ENCODE peak calls at places on chromosomes 1 and 21, in four cellular contexts. N, A, L and C are unnamed samples.

GRCh38 chr1:79646885-79647284 is 640.4 kb upstream of the ADGRL4 start:
- DNase-seq in N (no peak), A (no peak), L (no peak), C (no peak)

GRCh38 chr1:178143730-178144343 is 49.9 kb downstream of the RASAL2 start:
- DNase-seq in N (no peak), A (no peak), L (no peak), C (no peak)

GRCh38 chr1:102434421-102434820 is 437.7 kb upstream of the OLFM3 start:
- DNase-seq in N (no peak), A (peak; percentile 2), L (no peak), C (no peak)

GRCh38 chr1:232225336-232226131 is 404.4 kb downstream of the SIPA1L2 start:
- DNase-seq in N (no peak), A (no peak), L (no peak), C (no peak)

GRCh38 chr21:25420831-25421230 is 186.4 kb downstream of the MRPL39 start:
- DNase-seq in N (no peak), A (no peak), L (no peak), C (no peak)

GRCh38 chr1:84720275-84720780 is 30.1 kb upstream of the SSX2IP start:
- DNase-seq in N (no peak), A (no peak), L (peak; percentile 27), C (no peak)

GRCh38 chr1:119797137-119797536 is 14.1 kb downstream of the REG4 start:
- DNase-seq in N (no peak), A (no peak), L (no peak), C (no peak)

GRCh38 chr1:203378529-203379271 is 27.8 kb upstream of the FMOD start:
- DNase-seq in N (no peak), A (no peak), L (no peak), C (no peak)

GRCh38 chr1:201013031-201013485 is 10.5 kb downstream of the KIF21B start:
- DNase-seq in N (no peak), A (peak; percentile 49), L (no peak), C (no peak)

GRCh38 chr1:179080866-179081695 is 789 bp upstream of the TOR3A start:
- DNase-seq in N (no peak), A (no peak), L (no peak), C (no peak)

GRCh38 chr1:168005544-168005943 is 68.7 kb upstream of the MPC2 start:
- DNase-seq in N (no peak), A (no peak), L (no peak), C (no peak)

GRCh38 chr21:27017251-27017650 is 50.4 kb upstream of the ADAMTS5 start:
- DNase-seq in N (no peak), A (no peak), L (no peak), C (no peak)

GRCh38 chr21:44871576-44872265 is 1.8 kb downstream of the PTTG1IP start:
- DNase-seq in N (no peak), A (no peak), L (no peak), C (no peak)

GRCh38 chr1:50973875-50974617 is 4.0 kb downstream of the CDKN2C start:
- DNase-seq in N (no peak), A (no peak), L (no peak), C (no peak)

GRCh38 chr1:11537380-11537764 is 58.4 kb downstream of the DISP3 start:
- DNase-seq in N (no peak), A (no peak), L (no peak), C (no peak)

GRCh38 chr1:46342084-46342656 is 1.6 kb downstream of the NSUN4 start:
- DNase-seq in N (peak; percentile 39), A (peak; percentile 35), L (peak; percentile 56), C (peak; percentile 29)

GRCh38 chr1:212728606-212729005 is 29.0 kb upstream of the BATF3 start:
- DNase-seq in N (no peak), A (no peak), L (no peak), C (no peak)

GRCh38 chr1:215466361-215466760 is 100.7 kb upstream of the KCTD3 start:
- DNase-seq in N (no peak), A (no peak), L (no peak), C (no peak)

GRCh38 chr1:216587715-216588114 is 135.5 kb downstream of the ESRRG start:
- DNase-seq in N (no peak), A (no peak), L (no peak), C (no peak)

GRCh38 chr1:193221641-193222040 is 35.2 kb upstream of the B3GALT2 start:
- DNase-seq in N (no peak), A (no peak), L (no peak), C (no peak)

GRCh38 chr1:185376288-185376687 is 59.2 kb upstream of the IVNS1ABP start:
- DNase-seq in N (no peak), A (no peak), L (no peak), C (no peak)

GRCh38 chr1:42966688-42967609 is 8.3 kb upstream of the SLC2A1 start:
- DNase-seq in N (no peak), A (peak; percentile 82), L (no peak), C (no peak)

GRCh38 chr1:145985502-145986439 is 10.6 kb downstream of the TXNIP start:
- DNase-seq in N (no peak), A (no peak), L (no peak), C (no peak)

GRCh38 chr1:19329188-19329587 is 17.1 kb downstream of the SLC66A1 start:
- DNase-seq in N (no peak), A (no peak), L (no peak), C (no peak)

GRCh38 chr1:19329611-19330010 is 17.5 kb downstream of the SLC66A1 start:
- DNase-seq in N (no peak), A (no peak), L (no peak), C (no peak)

GRCh38 chr1:19331262-19331878 is 19.2 kb downstream of the SLC66A1 start:
- DNase-seq in N (no peak), A (no peak), L (no peak), C (no peak)

GRCh38 chr1:19328486-19328885 is 16.4 kb downstream of the SLC66A1 start:
- DNase-seq in N (no peak), A (no peak), L (no peak), C (no peak)

DNA sequence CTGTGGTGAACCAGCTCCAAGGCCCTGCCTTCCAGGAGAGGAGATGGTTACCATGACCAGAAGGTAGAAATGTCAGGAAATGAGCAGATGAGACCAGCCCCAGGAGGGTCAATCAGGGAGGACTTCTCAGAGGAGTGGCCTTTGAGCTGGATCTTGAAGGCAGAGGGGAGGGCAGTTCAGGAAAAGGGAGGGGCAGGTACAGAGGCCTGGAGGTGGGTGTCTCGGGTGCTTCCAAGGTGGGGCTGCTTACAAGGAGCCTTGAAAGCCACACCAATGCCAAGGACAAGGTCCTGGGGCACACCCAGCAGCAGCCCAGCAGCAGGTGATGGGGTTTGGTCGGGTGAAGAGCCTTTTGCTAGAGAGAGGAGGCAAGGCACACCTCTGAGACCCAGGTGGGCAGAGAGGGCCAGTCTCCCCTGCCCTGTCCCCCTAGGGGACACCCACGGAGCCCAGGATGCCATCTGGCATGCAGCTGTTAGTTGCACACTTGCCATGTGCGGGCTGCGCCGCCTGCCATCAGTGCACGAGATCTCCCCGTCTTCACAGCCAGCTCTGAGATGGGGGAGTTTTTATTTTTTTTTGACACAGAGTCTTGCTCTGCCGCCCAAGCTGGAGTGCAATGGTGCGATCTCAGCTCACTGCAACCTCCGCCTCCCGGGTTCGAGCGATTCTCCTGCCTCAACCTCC is 18.5 kb downstream of the SLC66A1 start:
- DNase-seq in N (no peak), A (no peak), L (no peak), C (no peak)
- TF ChIP-seq POLR2AphosphoS5 in N (no peak), A (peak; percentile 21), L (no peak), C (no peak)

DNA sequence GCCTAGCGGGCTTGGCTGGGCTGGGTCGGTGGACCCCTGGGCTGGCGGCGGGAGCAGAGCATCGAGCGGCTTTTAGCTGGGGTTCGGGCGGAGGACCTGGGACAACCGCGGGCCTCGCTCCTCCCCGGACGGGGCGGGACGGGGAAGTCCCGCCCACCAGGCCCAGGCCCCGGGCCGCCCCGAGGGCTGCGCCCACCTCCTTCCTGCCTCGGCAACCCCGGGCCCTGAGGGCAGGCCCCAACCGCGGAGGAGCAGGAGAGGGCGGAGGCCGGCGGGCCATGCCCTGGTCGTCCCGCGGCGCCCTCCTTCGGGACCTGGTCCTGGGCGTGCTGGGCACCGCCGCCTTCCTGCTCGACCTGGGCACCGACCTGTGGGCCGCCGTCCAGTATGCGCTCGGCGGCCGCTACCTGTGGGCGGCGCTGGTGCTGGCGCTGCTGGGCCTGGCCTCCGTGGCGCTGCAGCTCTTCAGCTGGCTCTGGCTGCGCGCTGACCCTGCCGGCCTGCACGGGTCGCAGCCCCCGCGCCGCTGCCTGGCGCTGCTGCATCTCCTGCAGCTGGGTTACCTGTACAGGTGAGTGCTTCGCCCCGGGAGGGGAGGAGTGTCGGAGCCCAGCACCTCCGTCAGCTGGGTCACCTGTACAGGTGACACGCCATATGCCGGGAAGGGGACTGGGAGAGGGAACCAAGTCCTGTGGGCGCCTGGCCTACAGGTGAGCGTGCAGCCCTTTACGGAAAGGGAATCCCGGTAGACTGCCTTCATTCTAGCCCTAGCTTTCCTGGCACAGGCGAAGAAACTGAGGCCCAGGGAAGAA is at the start of gene XKR8:
- DNase-seq in N (peak; percentile 99), A (peak; percentile 86), L (peak; percentile 31), C (peak; percentile 99)
- TF ChIP-seq POLR2A in N (peak; percentile 63), A (no peak), L (peak; percentile 82), C (no peak)

GRCh38 chr1:3998086-3998485 is 98.0 kb upstream of the C1orf174 start:
- DNase-seq in N (no peak), A (no peak), L (no peak), C (no peak)
- TF ChIP-seq TAF1 in N (no peak), A (no peak), L (no peak), C (no peak)

GRCh38 chr1:81999364-81999763 is 198.6 kb downstream of the ADGRL2 start:
- DNase-seq in N (no peak), A (no peak), L (no peak), C (no peak)

GRCh38 chr1:81998165-81998564 is 197.4 kb downstream of the ADGRL2 start:
- DNase-seq in N (no peak), A (no peak), L (no peak), C (no peak)

GRCh38 chr1:82000221-82000620 is 199.5 kb downstream of the ADGRL2 start:
- DNase-seq in N (no peak), A (no peak), L (no peak), C (no peak)

GRCh38 chr1:82001345-82001744 is 200.6 kb downstream of the ADGRL2 start:
- DNase-seq in N (no peak), A (no peak), L (no peak), C (no peak)
- TF ChIP-seq POLR2AphosphoS5 in N (no peak), A (no peak), L (no peak), C (no peak)

DNA sequence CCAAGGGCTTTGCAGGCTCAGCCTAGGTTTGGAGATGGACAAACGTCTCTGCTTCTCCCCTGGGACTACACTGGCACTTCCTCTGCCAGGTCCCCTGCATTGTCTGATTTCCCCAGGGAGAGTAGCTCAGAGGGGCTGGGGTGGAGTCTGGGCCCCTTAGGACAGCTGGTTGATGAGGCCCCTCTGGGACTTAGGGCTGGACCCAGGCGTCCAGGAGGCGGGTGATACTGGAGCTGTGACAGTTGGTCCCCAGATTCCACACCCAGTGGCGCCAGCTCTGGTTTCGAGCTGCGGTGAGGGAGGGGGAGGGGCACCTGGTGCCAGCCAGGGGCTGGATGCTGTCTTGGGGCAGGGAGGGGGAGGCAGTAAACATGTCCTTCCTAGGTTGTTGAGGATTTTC is 7.4 kb upstream of the MEX3A start:
- DNase-seq in N (no peak), A (no peak), L (no peak), C (no peak)
- TF ChIP-seq POLR2A in N (no peak), A (no peak), L (no peak), C (no peak)

GRCh38 chr1:229002037-229002436 is 266.8 kb downstream of the RHOU start:
- DNase-seq in N (no peak), A (no peak), L (no peak), C (no peak)
- TF ChIP-seq TAF1 in N (no peak), A (no peak), L (no peak), C (no peak)

GRCh38 chr1:150567717-150568561 is 11.5 kb downstream of the MCL1 start:
- DNase-seq in N (no peak), A (peak; percentile 55), L (no peak), C (no peak)
- TF ChIP-seq POLR2AphosphoS5 in N (no peak), A (no peak), L (peak; percentile 44), C (peak; percentile 16)